ENCODE peak calls at places on chromosomes 7 and 10, in ten cellular contexts. U is stomach, E is ovary, J is thoracic aorta, Z is HCT116, C is SJSA1, L is cardiac muscle cell, R is colonic mucosa, V is dorsolateral prefrontal cortex, D is left ventricle myocardium inferior. A is an unnamed sample.

GRCh38 chr10:44973323-44974081 is 5.1 kb downstream of the DEPP1 start:
- DNase-seq in C (no peak), U (no peak), R (no peak), L (no peak), D (no peak), J (no peak), Z (no peak), E (peak), V (no peak), A (no peak)

GRCh38 chr10:48634198-48634983 is 29.5 kb upstream of the ARHGAP22 start:
- DNase-seq in D (peak), V (no peak), R (peak), Z (no peak), E (no peak), J (no peak), C (no peak), U (no peak), L (no peak), A (no peak)

GRCh38 chr10:102120987-102121738 is 995 bp upstream of the LDB1 start:
- DNase-seq in V (peak), E (peak), Z (no peak), D (peak), J (peak), U (peak), C (peak), L (peak), R (peak), A (no peak)

GRCh38 chr7:139709460-139709859 is 68.3 kb downstream of the HIPK2 start:
- DNase-seq in L (no peak), C (peak), J (no peak), U (peak), R (no peak), E (no peak), D (no peak), V (no peak), Z (no peak), A (no peak)

GRCh38 chr10:88131561-88132139 is 268.2 kb downstream of the PTEN start:
- DNase-seq in D (peak), J (peak), C (no peak), U (peak), R (no peak), V (no peak), Z (no peak), L (no peak), E (no peak), A (peak)

GRCh38 chr7:146366938-146367337 is 250.3 kb downstream of the CNTNAP2 start:
- DNase-seq in Z (no peak), L (no peak), V (no peak), C (no peak), D (no peak), U (no peak), E (no peak), R (no peak), J (no peak), A (no peak)

GRCh38 chr7:137734221-137734620 is 112.6 kb downstream of the DGKI start:
- DNase-seq in Z (no peak), V (no peak), R (no peak), J (no peak), E (no peak), D (no peak), U (no peak), L (no peak), C (no peak), A (no peak)

GRCh38 chr10:7285545-7286322 is 125.1 kb downstream of the SFMBT2 start:
- DNase-seq in E (no peak), D (no peak), U (no peak), Z (no peak), C (no peak), V (no peak), J (no peak), L (no peak), R (no peak), A (no peak)

GRCh38 chr10:68576118-68576517 is 16.0 kb downstream of the TET1 start:
- DNase-seq in V (no peak), U (no peak), C (no peak), E (no peak), J (no peak), L (no peak), D (no peak), R (no peak), Z (no peak), A (no peak)

GRCh38 chr7:985127-985416 is 2.1 kb downstream of the CYP2W1 start:
- DNase-seq in J (no peak), U (no peak), Z (no peak), D (no peak), R (no peak), C (no peak), V (no peak), L (no peak), E (no peak), A (no peak)

GRCh38 chr7:17915168-17915567 is 25.1 kb downstream of the SNX13 start:
- DNase-seq in J (no peak), E (no peak), V (no peak), L (no peak), U (no peak), D (no peak), Z (no peak), C (no peak), R (no peak), A (no peak)

GRCh38 chr7:47088329-47089067 is 493.4 kb downstream of the TNS3 start:
- DNase-seq in V (no peak), E (peak), U (peak), L (peak), J (no peak), Z (peak), R (peak), C (peak), D (peak), A (no peak)

GRCh38 chr7:124818807-124819206 is 53.2 kb upstream of the GPR37 start:
- DNase-seq in C (no peak), U (no peak), E (no peak), R (no peak), L (no peak), D (no peak), J (no peak), Z (no peak), V (no peak), A (no peak)

GRCh38 chr7:142790056-142790455 is 19.3 kb downstream of the PRSS2 start:
- DNase-seq in R (no peak), Z (no peak), L (no peak), E (no peak), D (no peak), U (no peak), V (no peak), C (no peak), J (no peak), A (no peak)

GRCh38 chr7:5420108-5420840 is 3.4 kb downstream of the TNRC18 start:
- DNase-seq in C (no peak), U (peak), R (no peak), E (no peak), J (no peak), Z (no peak), L (no peak), D (peak), V (no peak), A (no peak)

GRCh38 chr7:50308301-50309129 is 4.0 kb downstream of the IKZF1 start:
- DNase-seq in C (no peak), R (no peak), J (no peak), Z (no peak), U (no peak), D (no peak), L (no peak), E (no peak), V (no peak), A (no peak)

GRCh38 chr7:132135986-132136385 is 440.3 kb downstream of the PLXNA4 start:
- DNase-seq in R (no peak), J (no peak), L (no peak), U (no peak), C (no peak), E (no peak), D (no peak), V (no peak), Z (no peak), A (no peak)

GRCh38 chr10:3784510-3785250 is at the start of gene KLF6:
- DNase-seq in U (peak), Z (no peak), C (no peak), E (peak), J (no peak), V (peak), D (peak), R (peak), L (no peak), A (no peak)

GRCh38 chr10:1939016-1939415 is 201.7 kb upstream of the ADARB2 start:
- DNase-seq in Z (no peak), V (no peak), L (no peak), U (no peak), E (no peak), D (no peak), C (no peak), J (no peak), R (no peak), A (no peak)

GRCh38 chr7:96952974-96953391 is 52.4 kb upstream of the DLX6 start:
- DNase-seq in V (no peak), J (no peak), U (no peak), R (no peak), Z (no peak), E (no peak), D (no peak), C (peak), L (no peak), A (no peak)

GRCh38 chr10:33772370-33773331 is 438.2 kb upstream of the NRP1 start:
- DNase-seq in R (no peak), D (no peak), J (no peak), Z (no peak), U (no peak), L (peak), V (no peak), C (no peak), E (no peak), A (no peak)

GRCh38 chr7:138753611-138754010 is 44.2 kb upstream of the TMEM213 start:
- DNase-seq in J (no peak), E (no peak), C (no peak), L (no peak), Z (no peak), U (no peak), D (no peak), R (no peak), V (no peak), A (no peak)

GRCh38 chr7:98733036-98733435 is 116.0 kb downstream of the NPTX2 start:
- DNase-seq in L (no peak), D (no peak), C (peak), V (no peak), E (no peak), U (no peak), Z (peak), R (peak), J (no peak), A (no peak)

GRCh38 chr7:141986923-141987322 is 8.8 kb upstream of the MGAM start:
- DNase-seq in D (no peak), R (no peak), L (no peak), Z (no peak), U (no peak), E (no peak), V (no peak), J (no peak), C (no peak), A (no peak)

GRCh38 chr10:75295901-75296441 is 60.2 kb upstream of the COMTD1 start:
- DNase-seq in J (no peak), V (no peak), Z (no peak), R (no peak), D (no peak), U (no peak), E (no peak), C (peak), L (peak), A (no peak)

GRCh38 chr7:21107101-21107500 is 320.4 kb upstream of the SP8 start:
- DNase-seq in J (no peak), Z (no peak), E (no peak), C (no peak), V (no peak), R (no peak), L (no peak), U (no peak), D (no peak), A (no peak)

GRCh38 chr7:32415936-32416335 is 74.2 kb downstream of the LSM5 start:
- DNase-seq in E (no peak), C (no peak), R (no peak), J (no peak), L (no peak), Z (no peak), D (no peak), U (no peak), V (no peak), A (peak)

GRCh38 chr10:69352569-69353264 is 64.0 kb downstream of the TACR2 start:
- DNase-seq in D (no peak), C (no peak), V (no peak), L (no peak), R (no peak), E (no peak), Z (no peak), J (no peak), U (no peak), A (no peak)

GRCh38 chr10:74282151-74282852 is 131.3 kb downstream of the ADK start:
- DNase-seq in R (no peak), U (no peak), Z (no peak), L (no peak), E (no peak), C (no peak), D (no peak), V (no peak), J (no peak), A (no peak)

GRCh38 chr7:80940539-80941205 is 21.8 kb upstream of the SEMA3C start:
- DNase-seq in U (no peak), Z (no peak), E (no peak), R (no peak), V (no peak), C (no peak), D (no peak), J (no peak), L (no peak), A (peak)

GRCh38 chr10:122112021-122112616 is 123.2 kb downstream of the TACC2 start:
- DNase-seq in Z (peak), J (no peak), U (no peak), L (no peak), E (no peak), V (no peak), D (no peak), C (no peak), R (peak), A (no peak)

DNA sequence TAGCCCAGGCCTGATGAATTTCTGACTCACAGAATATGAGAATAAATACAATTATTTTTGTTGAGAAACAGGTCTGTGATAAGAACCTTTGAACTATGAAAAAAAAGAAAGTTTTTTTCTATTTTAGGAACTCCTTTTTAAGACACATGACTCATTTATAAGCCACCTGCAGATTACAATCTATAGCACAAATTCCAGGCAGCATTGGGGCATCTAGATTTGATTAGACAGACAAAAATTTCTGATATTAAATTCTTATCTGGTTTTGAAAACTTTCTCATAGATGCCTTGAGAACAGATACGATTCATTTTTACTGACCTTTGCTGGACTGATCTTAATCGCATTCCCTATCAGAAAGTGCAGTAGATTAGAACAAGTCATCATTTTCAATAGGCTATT is 256.6 kb upstream of the LYZL1 start:
- DNase-seq in L (no peak), Z (no peak), J (no peak), U (no peak), R (no peak), D (no peak), C (no peak), E (no peak), V (no peak), A (no peak)
- H3K27ac ChIP-seq in L (no peak), Z (no peak), J (no peak), U (no peak), R (no peak), D (no peak), C (no peak), E (no peak), V (no peak), A (no peak)

GRCh38 chr7:74040791-74041520 is 13.0 kb downstream of the ELN start:
- DNase-seq in J (no peak), L (no peak), Z (no peak), V (no peak), R (no peak), D (no peak), C (no peak), U (no peak), E (no peak), A (no peak)

GRCh38 chr7:74037609-74038008 is 9.6 kb downstream of the ELN start:
- DNase-seq in V (no peak), L (no peak), J (no peak), R (no peak), E (no peak), Z (no peak), U (no peak), C (no peak), D (peak), A (no peak)

GRCh38 chr7:74038194-74038961 is 10.4 kb downstream of the ELN start:
- DNase-seq in R (no peak), Z (no peak), E (no peak), J (no peak), C (no peak), U (no peak), D (peak), L (no peak), V (no peak), A (no peak)

GRCh38 chr7:74040101-74040790 is 12.3 kb downstream of the ELN start:
- DNase-seq in Z (no peak), C (no peak), R (no peak), V (no peak), L (no peak), J (no peak), E (no peak), D (no peak), U (no peak), A (no peak)

DNA sequence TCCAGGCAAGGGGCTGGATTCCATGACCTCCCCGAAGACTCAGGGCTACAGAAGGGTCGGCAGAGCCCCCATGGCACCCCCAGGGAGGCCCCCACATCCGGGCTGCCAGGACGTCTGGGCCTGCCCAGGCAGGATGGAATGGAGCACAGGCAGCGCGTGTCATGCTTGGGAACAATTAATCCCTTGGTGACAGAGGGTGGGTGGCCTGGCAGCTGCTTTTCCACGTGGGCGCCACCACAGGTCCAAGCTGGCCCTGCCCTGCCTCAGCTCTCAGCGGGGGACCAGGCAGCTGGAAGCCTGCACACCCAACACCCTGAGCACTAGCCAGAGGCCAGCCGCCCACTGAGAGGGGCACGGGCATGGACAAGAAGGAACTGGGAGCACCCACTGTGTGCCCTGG is 11.4 kb downstream of the ELN start:
- DNase-seq in R (no peak), E (no peak), Z (no peak), D (no peak), U (no peak), C (no peak), L (no peak), J (no peak), V (no peak), A (no peak)
- H3K27ac ChIP-seq in R (no peak), E (no peak), Z (peak), D (peak), U (peak), C (no peak), L (no peak), J (peak), V (peak), A (no peak)

DNA sequence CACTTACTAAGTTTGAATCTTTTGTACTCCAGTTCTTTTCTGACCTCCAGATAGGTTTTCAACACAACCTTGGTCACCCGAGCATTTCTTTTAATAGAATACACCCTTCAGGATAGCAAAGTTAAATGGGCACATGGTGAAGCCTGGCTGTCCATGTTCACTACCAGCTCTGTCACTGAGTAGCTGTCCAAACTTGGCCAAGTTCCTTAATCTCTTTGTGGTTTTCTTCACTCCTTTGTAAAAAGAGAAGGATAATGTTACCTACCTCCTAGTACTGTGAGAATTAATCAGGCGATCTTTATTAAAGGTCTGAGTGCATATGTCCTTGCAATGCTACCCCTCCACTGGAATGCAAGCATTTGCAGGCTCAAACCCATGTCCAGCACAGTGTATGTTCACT is 128.1 kb upstream of the PTPRZ1 start:
- DNase-seq in E (no peak), L (no peak), R (no peak), D (no peak), Z (no peak), U (no peak), V (no peak), C (no peak), J (no peak), A (no peak)
- H3K27ac ChIP-seq in E (no peak), L (no peak), R (no peak), D (no peak), Z (no peak), U (no peak), V (no peak), C (no peak), J (no peak), A (peak)

GRCh38 chr10:79185067-79185774 is 116.5 kb downstream of the ZMIZ1 start:
- DNase-seq in U (no peak), J (no peak), V (no peak), D (no peak), C (no peak), E (peak), L (peak), Z (no peak), R (no peak), A (no peak)

GRCh38 chr10:79184649-79185048 is 115.9 kb downstream of the ZMIZ1 start:
- DNase-seq in L (no peak), U (no peak), C (no peak), D (no peak), J (no peak), V (no peak), Z (no peak), R (no peak), E (no peak), A (no peak)

GRCh38 chr10:79186742-79187544 is 118.2 kb downstream of the ZMIZ1 start:
- DNase-seq in R (no peak), C (no peak), J (no peak), V (no peak), Z (no peak), E (no peak), U (no peak), D (no peak), L (no peak), A (no peak)

GRCh38 chr10:79187545-79187940 is 118.8 kb downstream of the ZMIZ1 start:
- DNase-seq in R (no peak), V (no peak), J (no peak), C (no peak), Z (no peak), E (no peak), U (no peak), L (no peak), D (no peak), A (no peak)

GRCh38 chr10:79185796-79186374 is 117.1 kb downstream of the ZMIZ1 start:
- DNase-seq in U (no peak), Z (no peak), C (no peak), D (no peak), E (no peak), L (no peak), V (no peak), R (no peak), J (no peak), A (no peak)
- H3K27ac ChIP-seq in U (peak), Z (peak), C (peak), D (peak), E (no peak), L (peak), V (peak), R (peak), J (peak), A (no peak)

DNA sequence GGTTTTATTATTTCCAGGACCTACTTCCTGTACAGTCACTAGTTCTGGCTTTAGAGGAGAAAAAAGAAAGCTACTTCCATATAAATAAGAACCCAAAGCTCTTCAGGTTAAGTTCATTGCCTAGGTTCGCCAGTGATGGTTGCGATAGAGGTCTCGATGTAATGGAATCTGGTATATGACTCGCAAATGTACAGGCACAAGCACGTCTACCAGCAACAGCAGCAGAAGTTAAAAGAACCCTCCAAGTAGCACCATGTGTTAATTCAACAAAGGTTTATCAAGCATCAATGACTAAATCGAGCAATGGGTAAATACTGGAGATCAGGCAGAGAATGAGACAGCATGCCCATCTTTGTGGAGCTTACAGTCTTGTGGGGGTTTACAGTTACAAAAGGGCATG is 155.4 kb downstream of the BTAF1 start:
- DNase-seq in E (no peak), Z (no peak), R (no peak), U (no peak), D (no peak), L (no peak), J (no peak), C (no peak), V (no peak), A (no peak)
- H3K27ac ChIP-seq in E (no peak), Z (no peak), R (no peak), U (no peak), D (no peak), L (no peak), J (no peak), C (no peak), V (no peak), A (no peak)

GRCh38 chr7:126804604-126805003 is 448.1 kb downstream of the GRM8 start:
- DNase-seq in V (no peak), C (no peak), U (no peak), L (no peak), Z (no peak), E (no peak), J (no peak), D (no peak), R (no peak), A (no peak)
- H3K27ac ChIP-seq in V (no peak), C (no peak), U (no peak), L (no peak), Z (no peak), E (no peak), J (no peak), D (no peak), R (no peak), A (no peak)

GRCh38 chr10:639001-639750 is 50.3 kb downstream of the DIP2C start:
- DNase-seq in R (no peak), Z (no peak), C (no peak), L (no peak), E (no peak), J (no peak), V (no peak), D (no peak), U (no peak), A (no peak)
- H3K27ac ChIP-seq in R (no peak), Z (no peak), C (no peak), L (no peak), E (no peak), J (no peak), V (no peak), D (no peak), U (peak), A (no peak)